ENCODE peak calls at places on chromosomes 2 and 18, in four cellular contexts. P, B, K and H are unnamed samples.

GRCh38 chr2:201975434-201975833 is 58.2 kb upstream of the FZD7 start:
- DNase-seq in P (no peak), B (no peak), K (no peak), H (no peak)

GRCh38 chr2:238235331-238235732 is 4.5 kb downstream of the HES6 start:
- DNase-seq in P (no peak), B (no peak), K (no peak), H (peak; percentile 29)

GRCh38 chr2:233689031-233689430 is 3.7 kb upstream of the UGT1A6 start:
- DNase-seq in P (no peak), B (no peak), K (no peak), H (no peak)

GRCh38 chr18:74268933-74269620 is 22.7 kb downstream of the CYB5A start:
- DNase-seq in P (no peak), B (no peak), K (no peak), H (no peak)

GRCh38 chr2:7567646-7568045 is 650.4 kb downstream of the RNF144A start:
- DNase-seq in P (peak; percentile 90), B (no peak), K (no peak), H (no peak)

GRCh38 chr2:206572725-206573124 is 69.6 kb upstream of the FAM237A start:
- DNase-seq in P (no peak), B (no peak), K (no peak), H (no peak)

GRCh38 chr2:222257645-222258044 is 41.2 kb downstream of the PAX3 start:
- DNase-seq in P (no peak), B (no peak), K (no peak), H (no peak)

GRCh38 chr2:49693961-49694360 is 539.6 kb upstream of the FSHR start:
- DNase-seq in P (no peak), B (no peak), K (no peak), H (no peak)

GRCh38 chr2:43144265-43144664 is 82.1 kb downstream of the ZFP36L2 start:
- DNase-seq in P (no peak), B (no peak), K (no peak), H (no peak)

GRCh38 chr2:85319811-85320210 is 8.0 kb downstream of the TGOLN2 start:
- DNase-seq in P (no peak), B (no peak), K (no peak), H (no peak)

GRCh38 chr2:190713476-190713875 is 64.6 kb downstream of the NAB1 start:
- DNase-seq in P (no peak), B (no peak), K (no peak), H (no peak)

GRCh38 chr2:75896779-75897366 is 186.2 kb upstream of the GCFC2 start:
- DNase-seq in P (no peak), B (peak; percentile 72), K (peak; percentile 16), H (peak; percentile 1)

GRCh38 chr2:20633794-20634259 is 17.1 kb downstream of the HS1BP3 start:
- DNase-seq in P (no peak), B (peak; percentile 41), K (no peak), H (no peak)

GRCh38 chr18:3110034-3110752 is 97.2 kb upstream of the LPIN2 start:
- DNase-seq in P (no peak), B (no peak), K (no peak), H (no peak)

GRCh38 chr18:35039633-35040032 is 1.6 kb upstream of the MAPRE2 start:
- DNase-seq in P (no peak), B (no peak), K (no peak), H (peak; percentile 21)

GRCh38 chr2:160541745-160542144 is 48.1 kb upstream of the RBMS1 start:
- DNase-seq in P (no peak), B (no peak), K (no peak), H (no peak)

GRCh38 chr18:59821983-59822382 is 77.8 kb upstream of the PMAIP1 start:
- DNase-seq in P (no peak), B (no peak), K (peak; percentile 2), H (no peak)